ENCODE peak calls at places on chromosomes 3 and 15, in nine cellular contexts. N, A, K, S, B, L, U, C and M are unnamed samples.

GRCh38 chr3:177781686-177782161 is 584.4 kb upstream of the TBL1XR1 start:
- DNase-seq in A (no peak), N (peak; percentile 68), U (peak; percentile 20), K (peak; percentile 43), B (peak; percentile 49), L (peak; percentile 78), C (no peak), S (peak; percentile 91), M (peak; percentile 54)

GRCh38 chr3:114929971-114930732 is 216.9 kb downstream of the ZBTB20 start:
- DNase-seq in B (no peak), S (peak; percentile 2), A (no peak), L (no peak), C (no peak), U (no peak), K (no peak), N (no peak), M (no peak)

GRCh38 chr3:146851665-146852064 is 246.5 kb upstream of the PLSCR5 start:
- DNase-seq in K (no peak), L (no peak), A (no peak), B (no peak), U (no peak), N (no peak), S (no peak), C (no peak), M (no peak)

GRCh38 chr3:37995652-37996641 is 5.4 kb downstream of the VILL start:
- DNase-seq in N (no peak), C (peak; percentile 1), K (no peak), A (no peak), S (no peak), L (no peak), U (no peak), B (no peak), M (peak; percentile 47)

GRCh38 chr3:168250415-168250861 is 154.7 kb upstream of the GOLIM4 start:
- DNase-seq in B (no peak), U (peak; percentile 11), A (no peak), L (no peak), C (no peak), N (no peak), K (no peak), S (peak; percentile 3), M (peak; percentile 38)

GRCh38 chr3:182567666-182568065 is 225.6 kb upstream of the ATP11B start:
- DNase-seq in A (peak; percentile 17), B (no peak), S (no peak), N (no peak), U (no peak), L (no peak), K (no peak), C (no peak), M (no peak)

GRCh38 chr3:13009132-13009945 is 63.9 kb downstream of the IQSEC1 start:
- DNase-seq in L (no peak), K (peak; percentile 90), B (peak; percentile 91), S (peak; percentile 50), N (no peak), C (no peak), U (no peak), A (no peak), M (peak; percentile 88)

GRCh38 chr3:108820586-108820985 is 2.0 kb upstream of the TRAT1 start:
- DNase-seq in N (no peak), S (no peak), U (no peak), A (no peak), K (no peak), L (no peak), C (no peak), B (no peak), M (no peak)

GRCh38 chr3:6737223-6737994 is 123.5 kb upstream of the GRM7 start:
- DNase-seq in K (no peak), B (no peak), C (no peak), L (no peak), N (no peak), S (no peak), A (no peak), U (no peak), M (no peak)

GRCh38 chr15:32994810-32995424 is 199.6 kb downstream of the FMN1 start:
- DNase-seq in A (no peak), S (peak; percentile 73), K (no peak), N (no peak), U (peak; percentile 41), B (no peak), C (no peak), L (no peak), M (no peak)

GRCh38 chr3:7144696-7145308 is 283.9 kb downstream of the GRM7 start:
- DNase-seq in K (no peak), A (peak; percentile 12), U (no peak), C (no peak), N (no peak), B (no peak), L (no peak), S (peak; percentile 0), M (no peak)

DNA sequence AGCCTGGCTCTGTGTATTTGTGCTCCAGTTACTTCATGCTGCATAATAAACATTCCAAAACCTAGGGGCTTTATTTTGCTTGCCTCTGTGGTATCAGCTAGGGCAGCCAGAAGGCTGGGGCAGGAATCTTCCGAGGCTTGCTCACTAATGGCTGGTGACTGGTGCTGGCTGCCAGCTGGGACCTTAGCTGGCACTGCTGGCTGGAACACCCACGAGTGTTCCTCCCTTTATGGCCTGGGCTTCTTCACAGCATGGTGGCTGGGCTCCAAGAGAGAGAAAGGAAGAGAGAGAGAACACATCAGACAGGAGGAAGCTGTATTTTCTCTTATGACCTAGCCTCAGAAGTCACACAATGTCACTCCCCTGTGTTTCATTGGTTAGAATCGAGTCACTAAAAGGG is 23.9 kb upstream of the CDCP1 start:
- DNase-seq in K (no peak), S (no peak), U (no peak), C (no peak), A (no peak), L (no peak), B (peak; percentile 73), N (no peak), M (no peak)
- H3K27me3 ChIP-seq in K (no peaks in the 10 kb centered on the region), S (peaks cover 8% of the 10 kb centered on the region), U (no peaks in the 10 kb centered on the region), C (no peaks in the 10 kb centered on the region), A (no peaks in the 10 kb centered on the region), L (no peaks in the 10 kb centered on the region), B (no peaks in the 10 kb centered on the region), N (no peaks in the 10 kb centered on the region), M (no peaks in the 10 kb centered on the region)

GRCh38 chr3:109939817-109940216 is 602.5 kb upstream of the DPPA4 start:
- DNase-seq in A (no peak), B (no peak), U (no peak), N (no peak), L (no peak), S (no peak), C (no peak), K (no peak), M (no peak)

GRCh38 chr3:109944836-109945235 is 607.5 kb upstream of the DPPA4 start:
- DNase-seq in L (no peak), S (no peak), C (no peak), K (no peak), A (no peak), N (no peak), B (no peak), U (no peak), M (no peak)

DNA sequence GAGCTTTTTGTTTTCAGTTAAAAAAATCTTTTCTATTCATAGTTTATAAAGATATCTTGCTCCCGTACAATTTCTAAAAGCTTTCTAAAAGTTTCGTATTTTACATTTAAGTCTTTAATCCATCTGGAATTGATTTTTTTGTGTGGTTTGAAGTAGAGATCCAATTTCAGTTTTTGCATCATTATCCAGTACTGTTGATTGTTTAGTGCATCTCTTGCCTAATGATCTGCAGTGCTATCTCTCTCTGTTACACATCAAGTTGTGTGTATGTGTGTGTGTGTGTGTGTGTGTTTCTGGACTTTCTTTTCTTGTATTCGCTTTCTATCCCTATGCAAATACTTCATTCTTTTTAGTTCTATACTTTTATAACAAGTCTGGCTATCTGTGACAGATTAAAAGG is 605.8 kb upstream of the DPPA4 start:
- DNase-seq in K (no peak), N (no peak), A (no peak), L (no peak), C (no peak), U (no peak), S (no peak), B (no peak), M (no peak)
- H3K27ac ChIP-seq in K (no peak overlapping the region), N (no peak overlapping the region), A (no peak overlapping the region), L (no peak overlapping the region), C (no peak overlapping the region), U (no peak overlapping the region), S (no peak overlapping the region), B (no peak overlapping the region), M (no peak overlapping the region)

GRCh38 chr15:74123131-74123429 is 7.3 kb upstream of the ISLR2 start:
- DNase-seq in K (no peak), N (no peak), C (no peak), L (no peak), A (no peak), U (no peak), S (no peak), B (no peak), M (no peak)

GRCh38 chr15:74122403-74123130 is 7.8 kb upstream of the ISLR2 start:
- DNase-seq in U (no peak), N (no peak), B (no peak), K (no peak), A (no peak), C (no peak), L (no peak), S (no peak), M (no peak)

GRCh38 chr15:74121858-74122257 is 8.5 kb upstream of the ISLR2 start:
- DNase-seq in U (no peak), A (no peak), B (no peak), L (no peak), C (no peak), S (no peak), N (no peak), K (no peak), M (no peak)

GRCh38 chr15:74123685-74124084 is 6.7 kb upstream of the ISLR2 start:
- DNase-seq in B (no peak), L (no peak), A (no peak), U (no peak), C (no peak), N (no peak), S (no peak), K (no peak), M (no peak)

GRCh38 chr15:74124196-74124595 is 6.2 kb upstream of the ISLR2 start:
- DNase-seq in A (no peak), B (no peak), U (no peak), S (no peak), L (no peak), C (no peak), N (no peak), K (no peak), M (no peak)
- H3K27me3 ChIP-seq in A (peaks cover 15% of the 10 kb centered on the region), B (peaks cover 48% of the 10 kb centered on the region), U (peaks cover 41% of the 10 kb centered on the region), S (peaks cover 40% of the 10 kb centered on the region), L (peaks cover 72% of the 10 kb centered on the region), C (peaks cover 3% of the 10 kb centered on the region), N (no peaks in the 10 kb centered on the region), K (peaks cover 59% of the 10 kb centered on the region), M (no peaks in the 10 kb centered on the region)

DNA sequence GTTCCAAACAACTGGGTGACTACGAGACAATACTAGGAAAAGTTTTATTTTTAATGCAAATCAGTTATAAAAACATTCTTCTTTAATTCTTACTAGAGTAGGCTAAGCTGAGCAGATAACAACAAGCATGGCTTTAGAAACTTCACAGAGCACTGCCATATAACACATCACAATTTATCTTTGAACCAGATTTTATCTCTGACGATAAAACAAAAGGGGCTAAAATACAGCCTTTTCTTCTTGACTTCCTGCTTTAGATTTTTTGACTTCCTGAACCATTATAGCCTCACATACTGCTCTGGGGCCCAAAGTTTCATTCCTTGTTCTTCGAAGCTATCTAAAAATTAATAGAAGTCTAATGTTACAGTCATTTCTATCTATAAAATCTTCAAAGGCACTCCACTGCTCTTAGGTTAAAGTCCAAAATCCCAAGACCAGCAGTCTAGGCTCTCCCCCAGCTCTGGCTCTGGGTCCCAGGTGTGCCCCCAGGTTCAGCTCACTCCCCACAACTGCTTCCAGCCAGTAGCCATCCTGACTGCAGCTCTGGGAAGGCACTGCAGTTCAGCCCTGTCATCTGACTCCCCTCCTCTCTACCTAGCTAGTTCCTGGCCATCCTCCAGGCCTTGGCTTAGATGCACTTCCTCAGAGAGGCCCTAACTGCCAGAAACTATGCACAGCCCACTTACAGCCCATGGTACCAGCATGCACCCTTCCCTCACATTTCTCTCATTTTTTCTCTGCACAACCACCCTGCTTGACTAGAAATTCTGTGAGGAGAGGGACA is 25.7 kb downstream of the TBC1D2B start:
- DNase-seq in U (no peak), A (no peak), K (no peak), L (no peak), C (peak; percentile 39), B (no peak), N (no peak), S (peak; percentile 65), M (no peak)
- H3K27ac ChIP-seq in U (no peak overlapping the region), A (no peak overlapping the region), K (peak overlapping the region; percentile 53), L (no peak overlapping the region), C (peak overlapping the region; percentile 36), B (peak overlapping the region; percentile 27), N (no peak overlapping the region), S (no peak overlapping the region), M (no peak overlapping the region)